ENCODE peak calls at places on chromosomes 16 and 17, in seven cellular contexts. One of them, this sample, is unnamed.
A peak's percentile ranks its signal among the peaks of the same experiment; 100 is the strongest.

GRCh38 chr17:39916918-39917317 is 1.5 kb downstream of the GSDMB start:
- DNase-seq in IMR-90: peak; percentile 26
- DNase-seq in stomach: no peak
- DNase-seq in heart left ventricle: no peak
- DNase-seq in esophagus muscularis mucosa: no peak
- DNase-seq in ovary: no peak
- DNase-seq in adrenal gland: no peak
- DNase-seq in this sample: no peak

GRCh38 chr17:35089846-35090193 is 26.3 kb upstream of the RFFL start:
- DNase-seq in stomach: no peak
- DNase-seq in IMR-90: peak; percentile 34
- DNase-seq in heart left ventricle: no peak
- DNase-seq in esophagus muscularis mucosa: no peak
- DNase-seq in ovary: peak; percentile 34
- DNase-seq in adrenal gland: peak; percentile 55
- DNase-seq in this sample: peak; percentile 15

GRCh38 chr17:11026903-11027302 is 189.0 kb upstream of the PIRT start:
- DNase-seq in esophagus muscularis mucosa: no peak
- DNase-seq in heart left ventricle: no peak
- DNase-seq in adrenal gland: no peak
- DNase-seq in stomach: no peak
- DNase-seq in IMR-90: no peak
- DNase-seq in ovary: no peak
- DNase-seq in this sample: no peak

GRCh38 chr17:76166906-76167305 is 25.9 kb upstream of the FOXJ1 start:
- DNase-seq in heart left ventricle: peak; percentile 18
- DNase-seq in adrenal gland: no peak
- DNase-seq in ovary: no peak
- DNase-seq in stomach: no peak
- DNase-seq in esophagus muscularis mucosa: no peak
- DNase-seq in IMR-90: no peak
- DNase-seq in this sample: no peak

GRCh38 chr16:88451586-88452484 is 1.2 kb upstream of the ZFPM1 start:
- DNase-seq in IMR-90: no peak
- DNase-seq in heart left ventricle: no peak
- DNase-seq in ovary: no peak
- DNase-seq in esophagus muscularis mucosa: no peak
- DNase-seq in stomach: no peak
- DNase-seq in adrenal gland: peak; percentile 60
- DNase-seq in this sample: peak; percentile 78

GRCh38 chr16:83200005-83200779 is 573.4 kb downstream of the CDH13 start:
- DNase-seq in stomach: no peak
- DNase-seq in ovary: no peak
- DNase-seq in IMR-90: peak; percentile 22
- DNase-seq in adrenal gland: peak; percentile 55
- DNase-seq in heart left ventricle: peak; percentile 29
- DNase-seq in esophagus muscularis mucosa: no peak
- DNase-seq in this sample: peak; percentile 61

GRCh38 chr17:50431219-50431618 is 5.2 kb downstream of the ACSF2 start:
- DNase-seq in stomach: no peak
- DNase-seq in heart left ventricle: no peak
- DNase-seq in ovary: no peak
- DNase-seq in IMR-90: no peak
- DNase-seq in adrenal gland: no peak
- DNase-seq in esophagus muscularis mucosa: no peak
- DNase-seq in this sample: no peak

GRCh38 chr16:84024854-84025253 is 17.7 kb downstream of the SLC38A8 start:
- DNase-seq in heart left ventricle: no peak
- DNase-seq in esophagus muscularis mucosa: no peak
- DNase-seq in adrenal gland: no peak
- DNase-seq in IMR-90: peak; percentile 90
- DNase-seq in stomach: no peak
- DNase-seq in ovary: no peak
- DNase-seq in this sample: no peak

GRCh38 chr17:82789806-82790205 is 37.9 kb downstream of the TBCD start:
- DNase-seq in heart left ventricle: no peak
- DNase-seq in stomach: no peak
- DNase-seq in adrenal gland: no peak
- DNase-seq in esophagus muscularis mucosa: no peak
- DNase-seq in IMR-90: no peak
- DNase-seq in ovary: no peak
- DNase-seq in this sample: no peak

GRCh38 chr16:56974549-56975300 is 13.0 kb downstream of the CETP start:
- DNase-seq in adrenal gland: no peak
- DNase-seq in esophagus muscularis mucosa: no peak
- DNase-seq in stomach: no peak
- DNase-seq in ovary: no peak
- DNase-seq in heart left ventricle: no peak
- DNase-seq in IMR-90: no peak
- DNase-seq in this sample: no peak

GRCh38 chr16:55710466-55710865 is 54.7 kb downstream of the SLC6A2 start:
- DNase-seq in IMR-90: no peak
- DNase-seq in esophagus muscularis mucosa: no peak
- DNase-seq in adrenal gland: no peak
- DNase-seq in heart left ventricle: no peak
- DNase-seq in stomach: no peak
- DNase-seq in ovary: no peak
- DNase-seq in this sample: no peak

GRCh38 chr17:7411427-7411750 is 3.7 kb downstream of the NLGN2 start:
- DNase-seq in ovary: no peak
- DNase-seq in esophagus muscularis mucosa: no peak
- DNase-seq in IMR-90: no peak
- DNase-seq in heart left ventricle: no peak
- DNase-seq in stomach: no peak
- DNase-seq in adrenal gland: no peak
- DNase-seq in this sample: no peak

GRCh38 chr16:50800074-50800473 is 58.2 kb downstream of the CYLD start:
- DNase-seq in esophagus muscularis mucosa: no peak
- DNase-seq in adrenal gland: no peak
- DNase-seq in IMR-90: no peak
- DNase-seq in ovary: no peak
- DNase-seq in heart left ventricle: no peak
- DNase-seq in stomach: no peak
- DNase-seq in this sample: no peak

GRCh38 chr16:90041896-90042473 is 22.7 kb upstream of the DBNDD1 start:
- DNase-seq in stomach: no peak
- DNase-seq in IMR-90: no peak
- DNase-seq in adrenal gland: peak; percentile 51
- DNase-seq in heart left ventricle: no peak
- DNase-seq in ovary: no peak
- DNase-seq in esophagus muscularis mucosa: no peak
- DNase-seq in this sample: no peak

GRCh38 chr17:45111838-45112237 is 20.5 kb downstream of the PLCD3 start:
- DNase-seq in esophagus muscularis mucosa: no peak
- DNase-seq in adrenal gland: no peak
- DNase-seq in IMR-90: no peak
- DNase-seq in heart left ventricle: no peak
- DNase-seq in stomach: no peak
- DNase-seq in ovary: no peak
- DNase-seq in this sample: peak; percentile 78

GRCh38 chr17:41324180-41325075 is 8.9 kb upstream of the KRTAP17-1 start:
- DNase-seq in ovary: no peak
- DNase-seq in heart left ventricle: no peak
- DNase-seq in stomach: no peak
- DNase-seq in adrenal gland: no peak
- DNase-seq in IMR-90: peak; percentile 8
- DNase-seq in esophagus muscularis mucosa: no peak
- DNase-seq in this sample: peak; percentile 29

GRCh38 chr17:4721203-4722135 is 9.8 kb upstream of the MED11 start:
- DNase-seq in adrenal gland: peak; percentile 76
- DNase-seq in ovary: no peak
- DNase-seq in esophagus muscularis mucosa: no peak
- DNase-seq in IMR-90: peak; percentile 80
- DNase-seq in stomach: peak; percentile 92
- DNase-seq in heart left ventricle: peak; percentile 41
- DNase-seq in this sample: no peak

GRCh38 chr17:59378621-59379194 is 47.3 kb downstream of the YPEL2 start:
- DNase-seq in adrenal gland: no peak
- DNase-seq in heart left ventricle: no peak
- DNase-seq in ovary: no peak
- DNase-seq in esophagus muscularis mucosa: no peak
- DNase-seq in stomach: no peak
- DNase-seq in IMR-90: peak; percentile 82
- DNase-seq in this sample: no peak
- H3K27ac ChIP-seq in adrenal gland: peak overlapping the region; percentile 5
- H3K27ac ChIP-seq in heart left ventricle: peak overlapping the region; percentile 94
- H3K27ac ChIP-seq in ovary: no peak overlapping the region
- H3K27ac ChIP-seq in esophagus muscularis mucosa: peak overlapping the region; percentile 75
- H3K27ac ChIP-seq in stomach: peak overlapping the region; percentile 95
- H3K27ac ChIP-seq in IMR-90: no peak overlapping the region
- H3K27ac ChIP-seq in this sample: peak overlapping the region; percentile 49

GRCh38 chr17:2376107-2376506 is 24.8 kb downstream of the MNT start:
- DNase-seq in ovary: no peak
- DNase-seq in heart left ventricle: no peak
- DNase-seq in IMR-90: no peak
- DNase-seq in esophagus muscularis mucosa: no peak
- DNase-seq in adrenal gland: no peak
- DNase-seq in stomach: no peak
- DNase-seq in this sample: no peak

GRCh38 chr17:2377659-2378058 is 23.2 kb downstream of the MNT start:
- DNase-seq in IMR-90: no peak
- DNase-seq in heart left ventricle: no peak
- DNase-seq in esophagus muscularis mucosa: no peak
- DNase-seq in stomach: no peak
- DNase-seq in adrenal gland: no peak
- DNase-seq in ovary: no peak
- DNase-seq in this sample: no peak

GRCh38 chr17:2380225-2380922 is 20.5 kb downstream of the MNT start:
- DNase-seq in adrenal gland: no peak
- DNase-seq in esophagus muscularis mucosa: no peak
- DNase-seq in IMR-90: no peak
- DNase-seq in ovary: no peak
- DNase-seq in heart left ventricle: no peak
- DNase-seq in stomach: no peak
- DNase-seq in this sample: no peak

GRCh38 chr17:2378905-2379304 is 22.0 kb downstream of the MNT start:
- DNase-seq in stomach: no peak
- DNase-seq in heart left ventricle: no peak
- DNase-seq in ovary: no peak
- DNase-seq in adrenal gland: no peak
- DNase-seq in esophagus muscularis mucosa: no peak
- DNase-seq in IMR-90: no peak
- DNase-seq in this sample: no peak

DNA sequence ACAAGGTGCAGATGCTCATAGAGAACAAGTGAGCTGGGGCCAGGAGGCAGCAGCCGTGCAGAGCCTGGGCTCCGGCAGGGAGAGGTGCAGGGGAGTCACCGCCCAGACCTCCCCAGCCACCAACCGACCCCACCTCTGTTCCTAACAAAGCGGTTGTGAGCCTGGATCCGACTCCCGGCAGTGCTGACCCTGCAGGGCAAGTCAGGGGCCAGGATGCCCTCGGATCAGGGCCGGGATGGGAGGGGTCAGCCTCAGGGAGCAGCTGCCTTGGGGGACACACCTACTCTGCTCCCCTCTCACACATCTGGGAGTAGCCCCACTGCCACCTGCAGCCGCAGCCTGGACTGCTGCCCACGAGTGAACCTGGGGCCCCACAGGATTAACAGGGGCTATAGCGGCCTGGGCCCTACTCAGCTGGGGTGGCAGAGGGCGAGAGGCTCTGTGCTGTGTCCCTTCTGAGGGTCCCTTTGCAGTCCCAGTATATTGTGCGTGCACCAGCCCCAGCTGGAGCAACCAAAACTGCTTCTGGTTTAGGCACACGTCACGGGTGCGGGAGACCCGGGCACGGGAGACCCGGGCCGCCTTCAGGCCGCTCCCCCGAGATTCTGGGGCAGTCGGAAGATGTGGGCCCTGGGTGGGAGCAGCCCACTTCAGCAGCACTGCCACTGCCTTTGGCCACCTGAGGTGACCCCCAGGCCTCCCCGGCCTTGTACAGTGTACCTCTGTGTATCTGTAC is 21.2 kb downstream of the MNT start:
- DNase-seq in IMR-90: no peak
- DNase-seq in stomach: no peak
- DNase-seq in heart left ventricle: no peak
- DNase-seq in ovary: peak; percentile 42
- DNase-seq in adrenal gland: no peak
- DNase-seq in esophagus muscularis mucosa: no peak
- DNase-seq in this sample: no peak
- TF ChIP-seq POLR2A in IMR-90: no peak
- TF ChIP-seq POLR2A in stomach: no peak
- TF ChIP-seq POLR2A in heart left ventricle: no peak
- TF ChIP-seq POLR2A in ovary: no peak
- TF ChIP-seq POLR2A in adrenal gland: no peak
- TF ChIP-seq POLR2A in esophagus muscularis mucosa: no peak
- TF ChIP-seq POLR2A in this sample: no peak

GRCh38 chr16:23436992-23437391 is 16.0 kb downstream of the COG7 start:
- DNase-seq in esophagus muscularis mucosa: no peak
- DNase-seq in stomach: no peak
- DNase-seq in ovary: no peak
- DNase-seq in adrenal gland: no peak
- DNase-seq in IMR-90: no peak
- DNase-seq in heart left ventricle: no peak
- DNase-seq in this sample: no peak

GRCh38 chr16:23434380-23434779 is 18.6 kb downstream of the COG7 start:
- DNase-seq in adrenal gland: no peak
- DNase-seq in stomach: no peak
- DNase-seq in esophagus muscularis mucosa: no peak
- DNase-seq in ovary: no peak
- DNase-seq in IMR-90: peak; percentile 74
- DNase-seq in heart left ventricle: no peak
- DNase-seq in this sample: peak; percentile 18

GRCh38 chr16:23432176-23433128 is 20.5 kb downstream of the COG7 start:
- DNase-seq in stomach: no peak
- DNase-seq in esophagus muscularis mucosa: no peak
- DNase-seq in ovary: no peak
- DNase-seq in adrenal gland: no peak
- DNase-seq in IMR-90: peak; percentile 37
- DNase-seq in heart left ventricle: no peak
- DNase-seq in this sample: no peak

GRCh38 chr16:23433261-23433920 is 19.6 kb downstream of the COG7 start:
- DNase-seq in stomach: peak; percentile 68
- DNase-seq in esophagus muscularis mucosa: no peak
- DNase-seq in ovary: no peak
- DNase-seq in IMR-90: no peak
- DNase-seq in adrenal gland: no peak
- DNase-seq in heart left ventricle: no peak
- DNase-seq in this sample: no peak

GRCh38 chr16:23435500-23435899 is 17.5 kb downstream of the COG7 start:
- DNase-seq in heart left ventricle: peak; percentile 21
- DNase-seq in esophagus muscularis mucosa: no peak
- DNase-seq in ovary: peak; percentile 37
- DNase-seq in adrenal gland: peak; percentile 77
- DNase-seq in stomach: peak; percentile 68
- DNase-seq in IMR-90: peak; percentile 48
- DNase-seq in this sample: peak; percentile 71
- H3K36me3 ChIP-seq in heart left ventricle: peaks cover 84% of the 10 kb centered on the region
- H3K36me3 ChIP-seq in esophagus muscularis mucosa: peaks cover 75% of the 10 kb centered on the region
- H3K36me3 ChIP-seq in ovary: no peaks in the 10 kb centered on the region
- H3K36me3 ChIP-seq in adrenal gland: peaks cover 42% of the 10 kb centered on the region
- H3K36me3 ChIP-seq in stomach: peaks cover 81% of the 10 kb centered on the region
- H3K36me3 ChIP-seq in IMR-90: peaks cover 37% of the 10 kb centered on the region
- H3K36me3 ChIP-seq in this sample: peaks cover 23% of the 10 kb centered on the region

DNA sequence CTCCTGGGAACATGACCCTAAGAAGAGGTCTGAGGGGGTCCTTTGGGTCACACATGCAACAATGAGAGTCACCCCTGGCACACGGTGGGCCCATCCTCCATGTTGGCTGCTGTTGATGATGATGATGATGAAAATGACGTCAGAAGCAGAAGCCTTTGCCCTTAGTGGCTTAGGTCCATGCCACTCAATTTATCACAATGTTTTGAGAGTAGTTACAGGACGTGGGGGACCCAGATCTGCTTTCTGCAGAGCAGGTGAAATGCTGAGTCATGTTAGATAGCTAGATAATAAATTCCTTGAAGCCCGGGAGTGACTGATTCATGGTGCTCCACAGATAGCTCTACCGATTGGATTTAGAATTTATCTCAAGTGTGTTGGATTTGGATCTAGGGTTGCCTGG is 53.9 kb downstream of the VPS35L start:
- DNase-seq in IMR-90: no peak
- DNase-seq in ovary: no peak
- DNase-seq in esophagus muscularis mucosa: no peak
- DNase-seq in stomach: no peak
- DNase-seq in adrenal gland: no peak
- DNase-seq in heart left ventricle: no peak
- DNase-seq in this sample: no peak
- H3K27ac ChIP-seq in IMR-90: no peak overlapping the region
- H3K27ac ChIP-seq in ovary: no peak overlapping the region
- H3K27ac ChIP-seq in esophagus muscularis mucosa: no peak overlapping the region
- H3K27ac ChIP-seq in stomach: no peak overlapping the region
- H3K27ac ChIP-seq in adrenal gland: no peak overlapping the region
- H3K27ac ChIP-seq in heart left ventricle: no peak overlapping the region
- H3K27ac ChIP-seq in this sample: no peak overlapping the region

This sample was measured in thyroid gland.